ENCODE peak calls at places on chromosomes 4 and X, in five cellular contexts. A is H1, N is H9, H is IMR-90, U is mesendoderm. J is an unnamed sample.

GRCh38 chr4:153038493-153039311 is 102.6 kb downstream of the FHDC1 start:
- DNase-seq in U (no peak), H (no peak), N (no peak), A (no peak), J (no peak)

GRCh38 chrX:101602077-101602476 is 15.7 kb downstream of the ARMCX6 start:
- DNase-seq in H (peak), A (no peak), N (no peak), U (no peak), J (no peak)

GRCh38 chr4:66911898-66912297 is 633.4 kb downstream of the CENPC start:
- DNase-seq in U (no peak), N (no peak), A (no peak), H (no peak), J (no peak)

GRCh38 chr4:153465922-153466636 is at the start of gene TMEM131L:
- DNase-seq in H (peak), N (peak), A (no peak), U (peak), J (peak)

GRCh38 chr4:125049711-125050110 is 265.0 kb upstream of the FAT4 start:
- DNase-seq in N (no peak), U (no peak), A (no peak), H (peak), J (no peak)

GRCh38 chr4:12928751-12929150 is 555.4 kb downstream of the RAB28 start:
- DNase-seq in U (no peak), H (no peak), N (no peak), A (no peak), J (no peak)

GRCh38 chr4:150068300-150068699 is 9.9 kb upstream of the DCLK2 start:
- DNase-seq in U (no peak), H (no peak), A (no peak), N (no peak), J (no peak)

GRCh38 chr4:161762796-161763195 is 401.0 kb downstream of the FSTL5 start:
- DNase-seq in U (no peak), H (peak), N (no peak), A (no peak), J (no peak)

GRCh38 chr4:117514779-117515178 is 429.4 kb upstream of the TRAM1L1 start:
- DNase-seq in A (no peak), N (no peak), U (peak), H (no peak), J (no peak)

GRCh38 chrX:1389181-1389992 is 2.5 kb downstream of the SLC25A6 start:
- DNase-seq in U (no peak), A (no peak), H (no peak), N (no peak), J (no peak)

GRCh38 chr4:54091637-54092404 is 8.1 kb upstream of the GSX2 start:
- DNase-seq in U (no peak), H (peak), N (peak), A (no peak), J (no peak)

GRCh38 chr4:122911588-122911987 is 10.8 kb downstream of the NUDT6 start:
- DNase-seq in H (no peak), N (no peak), U (no peak), A (no peak), J (no peak)

GRCh38 chr4:162644346-162644745 is 480.5 kb upstream of the FSTL5 start:
- DNase-seq in A (no peak), U (peak), N (no peak), H (no peak), J (no peak)

GRCh38 chrX:111447298-111447697 is 35.3 kb upstream of the DCX start:
- DNase-seq in U (peak), N (peak), A (no peak), H (no peak), J (peak)

GRCh38 chr4:127846061-127846460 is 34.6 kb upstream of the PLK4 start:
- DNase-seq in N (no peak), H (no peak), A (no peak), U (peak), J (no peak)

GRCh38 chr4:40180356-40180755 is 16.5 kb upstream of the RHOH start:
- DNase-seq in H (peak), N (no peak), U (no peak), A (no peak), J (no peak)

GRCh38 chr4:7842384-7843279 is 97.0 kb downstream of the AFAP1 start:
- DNase-seq in A (no peak), U (peak), H (peak), N (no peak), J (no peak)

GRCh38 chrX:153946910-153947769 is 2.7 kb upstream of the RENBP start:
- DNase-seq in H (peak), A (no peak), U (peak), N (peak), J (peak)

GRCh38 chrX:53281321-53281822 is at the start of gene IQSEC2:
- DNase-seq in H (peak), A (peak), N (peak), U (peak), J (no peak)

GRCh38 chr4:7342581-7343352 is 92.0 kb downstream of the PSAPL1 start:
- DNase-seq in H (no peak), U (no peak), A (no peak), N (no peak), J (no peak)

GRCh38 chrX:14729058-14729457 is 143.8 kb downstream of the FANCB start:
- DNase-seq in A (no peak), N (no peak), U (peak), H (peak), J (no peak)

DNA sequence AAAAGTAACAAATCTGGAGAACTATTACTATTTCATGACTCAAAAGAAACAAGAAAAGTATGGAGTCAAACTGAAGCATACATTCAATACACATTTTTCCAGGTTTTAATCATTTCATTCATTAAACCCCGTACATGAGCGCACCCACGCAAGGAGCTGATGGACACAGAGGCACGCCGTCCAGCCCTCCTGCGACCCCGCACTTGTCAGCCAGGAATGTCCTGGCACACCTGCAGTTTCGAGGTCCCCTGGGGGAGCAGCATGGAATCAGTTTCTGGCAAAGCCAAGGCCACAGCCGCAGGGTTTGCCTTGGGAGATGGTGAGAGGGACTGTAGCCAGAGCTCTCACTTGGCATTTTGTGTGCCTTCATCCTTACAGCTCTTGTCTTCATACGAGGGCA is 12.8 kb upstream of the SLC2A9 start:
- DNase-seq in U (no peak), H (no peak), N (no peak), A (no peak), J (no peak)
- H3K23ac ChIP-seq in U (no peak), H (no peak), N (no peak), A (no peak), J (no peak)

GRCh38 chr4:107645604-107646003 is 74.4 kb downstream of the PAPSS1 start:
- DNase-seq in A (no peak), H (no peak), U (no peak), N (no peak), J (no peak)

GRCh38 chr4:107643021-107643420 is 77.0 kb downstream of the PAPSS1 start:
- DNase-seq in U (no peak), H (no peak), N (no peak), A (no peak), J (no peak)

GRCh38 chr4:107647591-107647990 is 72.4 kb downstream of the PAPSS1 start:
- DNase-seq in U (no peak), A (no peak), H (peak), N (no peak), J (no peak)

GRCh38 chr4:107648178-107648991 is 71.6 kb downstream of the PAPSS1 start:
- DNase-seq in U (no peak), N (no peak), A (no peak), H (no peak), J (no peak)
- H3K23ac ChIP-seq in U (no peak), N (no peak), A (no peak), H (no peak), J (no peak)

GRCh38 chr4:15385515-15385914 is 42.3 kb upstream of the C1QTNF7 start:
- DNase-seq in A (no peak), U (no peak), N (no peak), H (no peak), J (no peak)
- H3K23ac ChIP-seq in A (no peak), U (no peak), N (no peak), H (no peak), J (no peak)

GRCh38 chr4:17605236-17605635 is 9.2 kb upstream of the MED28 start:
- DNase-seq in A (no peak), H (peak), U (no peak), N (no peak), J (no peak)
- H3K23ac ChIP-seq in A (no peak), H (no peak), U (no peak), N (no peak), J (peak)

GRCh38 chr4:5528108-5528507 is 180.3 kb downstream of the EVC2 start:
- DNase-seq in U (no peak), N (no peak), A (no peak), H (no peak), J (no peak)
- H3K23ac ChIP-seq in U (no peak), N (peak), A (no peak), H (no peak), J (no peak)

DNA sequence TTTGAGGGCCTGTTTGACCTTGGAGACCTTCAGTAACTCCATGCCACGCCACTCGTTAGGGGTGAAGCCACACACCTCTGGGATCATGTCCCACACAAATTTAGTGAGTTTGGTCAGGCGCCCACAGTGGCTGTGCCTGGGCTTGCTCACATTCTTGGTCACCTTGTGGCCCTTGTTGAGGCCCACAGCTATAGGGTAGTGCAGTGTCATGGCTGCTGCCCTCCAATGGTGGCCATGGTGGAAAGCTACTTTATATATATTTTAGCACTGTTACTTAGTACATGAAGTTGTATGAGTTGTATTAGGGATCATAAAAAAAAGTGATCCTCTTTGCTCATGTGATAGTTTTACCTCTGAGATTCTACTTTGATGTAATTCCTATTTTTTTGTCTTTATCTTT is 985 bp upstream of the CXCL11 start:
- DNase-seq in A (no peak), U (no peak), H (no peak), N (peak), J (no peak)
- H3K23ac ChIP-seq in A (no peak), U (no peak), H (no peak), N (no peak), J (no peak)

DNA sequence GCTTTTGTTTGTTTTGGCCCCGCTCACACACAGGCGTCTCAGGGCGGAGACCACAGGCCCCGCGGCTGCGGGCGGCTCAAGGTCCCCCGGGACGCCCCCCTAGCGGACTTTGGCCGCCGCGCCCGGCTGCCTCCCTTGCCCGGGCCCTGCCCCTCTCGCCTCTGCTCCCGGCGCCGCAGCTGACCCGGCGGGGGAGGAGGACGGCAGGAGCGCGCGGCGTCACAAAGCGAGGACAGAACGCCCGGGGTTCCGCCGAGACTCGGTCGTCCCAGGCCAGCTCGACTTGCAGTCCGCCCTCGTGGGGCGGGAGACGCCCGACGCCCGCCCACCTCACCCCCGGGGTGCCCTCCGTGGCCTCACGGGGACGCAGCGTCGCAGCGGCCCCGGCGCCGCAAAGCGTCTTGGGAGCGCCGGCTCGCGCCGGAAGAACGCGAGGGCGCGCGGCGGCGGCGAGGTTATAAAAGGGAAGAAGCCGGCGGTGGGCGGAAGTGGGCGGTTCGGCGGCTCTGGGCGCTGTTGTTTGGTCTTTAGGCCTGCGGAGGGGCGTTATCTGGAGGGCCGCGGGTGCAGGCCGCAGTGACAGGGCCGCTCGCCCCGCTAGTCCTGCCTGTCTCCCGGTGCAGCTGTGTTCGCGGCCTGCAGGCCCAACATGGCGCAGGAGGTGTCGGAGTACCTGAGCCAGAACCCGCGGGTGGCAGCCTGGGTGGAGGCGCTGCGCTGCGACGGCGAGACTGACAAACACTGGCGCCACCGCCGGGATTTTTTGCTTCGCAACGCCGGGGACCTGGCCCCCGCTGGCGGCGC is at the start of gene CDKN2AIP:
- DNase-seq in H (peak), N (peak), U (peak), A (peak), J (peak)
- H3K23ac ChIP-seq in H (peak), N (no peak), U (peak), A (no peak), J (peak)

DNA sequence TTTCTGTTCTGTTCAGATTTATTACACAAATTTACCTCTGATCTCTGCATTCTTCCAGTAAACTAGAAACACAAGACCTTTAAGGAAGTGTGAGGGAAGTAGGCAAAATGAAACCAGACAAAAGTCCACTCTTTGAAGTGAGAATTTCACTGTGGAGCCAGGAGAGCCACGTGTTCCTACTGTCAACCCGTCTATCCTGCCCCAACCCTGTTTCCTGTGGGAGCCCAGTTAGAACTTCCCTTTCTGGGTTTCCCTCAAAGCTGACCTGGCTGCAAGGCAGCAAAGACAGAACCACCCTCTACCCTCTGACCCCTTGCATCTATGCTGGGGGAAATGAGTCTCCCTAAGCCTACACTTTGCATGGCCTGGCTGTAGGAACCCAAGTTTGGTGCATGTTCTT is 40.0 kb downstream of the TMEM144 start:
- DNase-seq in A (no peak), H (no peak), N (no peak), U (no peak), J (no peak)
- H3K23ac ChIP-seq in A (no peak), H (no peak), N (no peak), U (no peak), J (no peak)

DNA sequence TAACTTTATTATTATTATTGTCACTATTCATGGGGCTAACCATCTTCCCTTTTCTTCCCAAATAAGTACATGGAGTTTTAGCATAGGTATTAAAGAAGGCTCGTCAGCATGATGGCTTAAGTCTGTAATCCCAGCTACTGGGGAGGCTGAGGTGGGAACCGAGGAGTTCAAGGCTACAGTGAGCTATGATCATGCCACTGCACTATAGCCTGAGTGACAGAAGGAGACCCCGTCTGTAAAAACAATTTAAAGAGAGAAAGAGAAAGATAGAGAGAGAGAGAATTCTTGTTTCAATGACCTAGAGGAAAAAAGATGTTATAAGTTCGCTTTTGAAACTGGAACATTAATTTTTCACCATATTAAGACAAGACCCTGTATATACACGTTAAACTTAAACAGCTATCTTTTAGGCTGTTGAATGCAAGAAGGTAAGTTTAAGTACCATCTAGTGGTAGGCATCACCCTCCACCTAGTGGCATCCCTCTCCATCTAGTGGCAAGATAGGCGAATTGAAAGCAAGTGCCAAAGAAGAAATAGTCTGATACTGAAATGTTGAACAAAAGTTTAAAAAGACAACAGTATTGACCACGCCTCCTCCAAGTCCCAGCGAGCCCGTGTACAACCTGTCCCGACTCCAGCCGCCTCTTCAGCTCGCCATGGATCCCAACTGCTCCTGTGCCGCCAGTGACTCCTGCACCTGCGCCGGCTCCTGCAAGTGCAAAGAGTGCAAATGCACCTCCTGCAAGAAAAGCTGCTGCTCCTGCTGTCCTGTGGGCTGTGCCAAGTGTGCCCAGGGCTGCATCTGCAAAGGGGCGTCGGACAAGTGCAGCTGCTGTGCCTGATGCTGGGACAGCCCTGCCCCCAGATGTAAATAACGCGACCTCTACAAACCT is 26.0 kb upstream of the YTHDC1 start:
- DNase-seq in U (peak), A (no peak), H (peak), N (peak), J (peak)
- H3K23ac ChIP-seq in U (no peak), A (no peak), H (no peak), N (no peak), J (no peak)

DNA sequence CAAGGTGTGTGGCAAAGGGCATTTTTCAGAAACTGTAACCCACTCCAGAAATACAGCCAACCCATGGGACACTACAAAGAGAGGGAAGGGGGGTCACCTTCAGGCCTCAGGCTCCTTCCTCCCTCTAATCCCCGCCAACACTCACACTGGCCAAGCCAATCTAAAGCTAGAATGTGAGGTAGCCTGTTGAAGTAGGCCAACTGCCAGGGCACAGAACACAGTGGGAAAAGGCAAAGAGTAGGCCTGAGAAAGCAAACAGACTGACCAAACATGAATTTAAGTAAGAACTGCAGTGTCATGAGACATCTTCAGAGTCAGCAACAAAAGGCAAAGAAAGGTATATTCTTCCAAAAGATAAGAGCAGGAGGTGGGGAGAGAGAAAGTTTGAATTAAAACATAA is 289.0 kb downstream of the HNRNPD start:
- DNase-seq in A (no peak), H (no peak), U (no peak), N (no peak), J (no peak)
- H3K23ac ChIP-seq in A (no peak), H (no peak), U (no peak), N (no peak), J (no peak)

J was measured in neuronal stem cell.